ENCODE peak calls at places on chromosomes 6 and 20, in five cellular contexts. One of them, this sample, is unnamed. For H3K27me3, the result is how much of the 10 kb centered on the place peaks cover.

GRCh38 chr20:50649587-50649986 is 41.8 kb downstream of the RIPOR3 start:
- DNase-seq in fibroblast of lung: no peak
- DNase-seq in neuronal stem cell: no peak
- DNase-seq in tibial artery: no peak
- DNase-seq in right lobe of liver: no peak
- DNase-seq in this sample: no peak

GRCh38 chr20:48156951-48157700 is 371.8 kb upstream of the SULF2 start:
- DNase-seq in right lobe of liver: no peak
- DNase-seq in neuronal stem cell: no peak
- DNase-seq in tibial artery: no peak
- DNase-seq in fibroblast of lung: no peak
- DNase-seq in this sample: no peak

GRCh38 chr6:131199568-131200272 is 64.5 kb downstream of the AKAP7 start:
- DNase-seq in fibroblast of lung: peak
- DNase-seq in right lobe of liver: no peak
- DNase-seq in neuronal stem cell: peak
- DNase-seq in tibial artery: no peak
- DNase-seq in this sample: peak

GRCh38 chr6:103983000-103983399 is 876.7 kb downstream of the HACE1 start:
- DNase-seq in neuronal stem cell: no peak
- DNase-seq in right lobe of liver: no peak
- DNase-seq in tibial artery: no peak
- DNase-seq in fibroblast of lung: no peak
- DNase-seq in this sample: no peak

GRCh38 chr20:50689864-50690263 is 1.5 kb downstream of the RIPOR3 start:
- DNase-seq in fibroblast of lung: no peak
- DNase-seq in right lobe of liver: no peak
- DNase-seq in tibial artery: no peak
- DNase-seq in neuronal stem cell: no peak
- DNase-seq in this sample: no peak

GRCh38 chr6:168302534-168302933 is 17.0 kb downstream of the DACT2 start:
- DNase-seq in neuronal stem cell: no peak
- DNase-seq in right lobe of liver: no peak
- DNase-seq in tibial artery: peak
- DNase-seq in fibroblast of lung: no peak
- DNase-seq in this sample: no peak

GRCh38 chr6:113447088-113447831 is 409.9 kb upstream of the MARCKS start:
- DNase-seq in right lobe of liver: no peak
- DNase-seq in fibroblast of lung: peak
- DNase-seq in neuronal stem cell: no peak
- DNase-seq in tibial artery: no peak
- DNase-seq in this sample: no peak

GRCh38 chr20:47315339-47315662 is 41.2 kb downstream of the ZMYND8 start:
- DNase-seq in fibroblast of lung: no peak
- DNase-seq in right lobe of liver: no peak
- DNase-seq in tibial artery: no peak
- DNase-seq in neuronal stem cell: no peak
- DNase-seq in this sample: no peak

GRCh38 chr6:31365864-31366263 is 8.9 kb upstream of the HLA-B start:
- DNase-seq in right lobe of liver: no peak
- DNase-seq in tibial artery: no peak
- DNase-seq in fibroblast of lung: no peak
- DNase-seq in neuronal stem cell: no peak
- DNase-seq in this sample: no peak

GRCh38 chr6:111874030-111874425 is 776 bp upstream of the FYN start:
- DNase-seq in fibroblast of lung: peak
- DNase-seq in tibial artery: no peak
- DNase-seq in right lobe of liver: no peak
- DNase-seq in neuronal stem cell: no peak
- DNase-seq in this sample: peak

GRCh38 chr6:29529956-29530355 is 29.6 kb downstream of the UBD start:
- DNase-seq in neuronal stem cell: no peak
- DNase-seq in right lobe of liver: no peak
- DNase-seq in fibroblast of lung: no peak
- DNase-seq in tibial artery: no peak
- DNase-seq in this sample: no peak

GRCh38 chr20:49215232-49215631 is 4.0 kb upstream of the DDX27 start:
- DNase-seq in tibial artery: no peak
- DNase-seq in fibroblast of lung: no peak
- DNase-seq in neuronal stem cell: no peak
- DNase-seq in right lobe of liver: no peak
- DNase-seq in this sample: no peak

GRCh38 chr20:63125581-63125892 is 90.4 kb downstream of the YTHDF1 start:
- DNase-seq in tibial artery: no peak
- DNase-seq in right lobe of liver: no peak
- DNase-seq in neuronal stem cell: no peak
- DNase-seq in fibroblast of lung: no peak
- DNase-seq in this sample: no peak
- H3K27me3 ChIP-seq in tibial artery: half or more
- H3K27me3 ChIP-seq in right lobe of liver: under half
- H3K27me3 ChIP-seq in neuronal stem cell: under half
- H3K27me3 ChIP-seq in fibroblast of lung: under half
- H3K27me3 ChIP-seq in this sample: under half

GRCh38 chr20:63359164-63359934 is 1.8 kb downstream of the CHRNA4 start:
- DNase-seq in right lobe of liver: no peak
- DNase-seq in fibroblast of lung: no peak
- DNase-seq in tibial artery: no peak
- DNase-seq in neuronal stem cell: no peak
- DNase-seq in this sample: no peak
- H3K27me3 ChIP-seq in right lobe of liver: under half
- H3K27me3 ChIP-seq in fibroblast of lung: under half
- H3K27me3 ChIP-seq in tibial artery: half or more
- H3K27me3 ChIP-seq in neuronal stem cell: under half
- H3K27me3 ChIP-seq in this sample: under half

GRCh38 chr20:45097485-45098095 is 3.3 kb downstream of the KCNS1 start:
- DNase-seq in fibroblast of lung: peak
- DNase-seq in right lobe of liver: no peak
- DNase-seq in neuronal stem cell: no peak
- DNase-seq in tibial artery: no peak
- DNase-seq in this sample: peak

GRCh38 chr20:45094864-45095574 is 5.9 kb downstream of the KCNS1 start:
- DNase-seq in tibial artery: no peak
- DNase-seq in fibroblast of lung: no peak
- DNase-seq in right lobe of liver: no peak
- DNase-seq in neuronal stem cell: no peak
- DNase-seq in this sample: no peak

GRCh38 chr20:45095753-45096371 is 5.1 kb downstream of the KCNS1 start:
- DNase-seq in right lobe of liver: peak
- DNase-seq in fibroblast of lung: peak
- DNase-seq in neuronal stem cell: peak
- DNase-seq in tibial artery: no peak
- DNase-seq in this sample: peak

GRCh38 chr20:45098096-45098773 is 2.7 kb downstream of the KCNS1 start:
- DNase-seq in tibial artery: no peak
- DNase-seq in right lobe of liver: no peak
- DNase-seq in neuronal stem cell: peak
- DNase-seq in fibroblast of lung: peak
- DNase-seq in this sample: no peak

GRCh38 chr20:45096781-45097180 is 4.1 kb downstream of the KCNS1 start:
- DNase-seq in tibial artery: no peak
- DNase-seq in neuronal stem cell: no peak
- DNase-seq in right lobe of liver: no peak
- DNase-seq in fibroblast of lung: no peak
- DNase-seq in this sample: no peak
- H3K27me3 ChIP-seq in tibial artery: half or more
- H3K27me3 ChIP-seq in neuronal stem cell: under half
- H3K27me3 ChIP-seq in right lobe of liver: under half
- H3K27me3 ChIP-seq in fibroblast of lung: under half
- H3K27me3 ChIP-seq in this sample: under half

GRCh38 chr20:31560900-31561598 is 44.0 kb upstream of the ID1 start:
- DNase-seq in neuronal stem cell: no peak
- DNase-seq in fibroblast of lung: peak
- DNase-seq in right lobe of liver: no peak
- DNase-seq in tibial artery: peak
- DNase-seq in this sample: no peak
- H3K27me3 ChIP-seq in neuronal stem cell: under half
- H3K27me3 ChIP-seq in fibroblast of lung: under half
- H3K27me3 ChIP-seq in right lobe of liver: under half
- H3K27me3 ChIP-seq in tibial artery: under half
- H3K27me3 ChIP-seq in this sample: under half

GRCh38 chr20:34185766-34186620 is 55.2 kb upstream of the ASIP start:
- DNase-seq in right lobe of liver: no peak
- DNase-seq in neuronal stem cell: no peak
- DNase-seq in tibial artery: no peak
- DNase-seq in fibroblast of lung: no peak
- DNase-seq in this sample: no peak
- H3K27me3 ChIP-seq in right lobe of liver: under half
- H3K27me3 ChIP-seq in neuronal stem cell: under half
- H3K27me3 ChIP-seq in tibial artery: under half
- H3K27me3 ChIP-seq in fibroblast of lung: under half
- H3K27me3 ChIP-seq in this sample: under half

DNA sequence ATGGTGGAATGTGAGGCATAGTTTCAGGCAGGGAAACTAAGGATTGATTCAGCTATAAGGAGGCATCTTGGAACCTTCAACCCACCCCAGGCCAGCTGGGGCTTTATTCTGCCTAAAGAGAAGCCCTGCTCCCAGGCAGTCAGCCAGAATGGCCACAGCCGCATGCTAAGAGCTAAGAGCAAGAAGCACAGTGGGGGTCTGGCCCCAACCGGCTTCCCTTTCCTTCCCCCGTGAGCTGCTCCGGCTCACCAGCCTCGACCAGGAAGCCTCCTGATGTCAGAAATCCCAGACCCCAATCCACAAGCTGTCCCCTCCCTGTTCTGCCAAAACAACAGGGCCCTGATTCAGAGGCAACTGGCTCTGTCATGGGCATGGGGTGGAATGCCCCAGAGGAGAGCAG is 7.0 kb downstream of the GRM4 start:
- DNase-seq in right lobe of liver: no peak
- DNase-seq in neuronal stem cell: no peak
- DNase-seq in fibroblast of lung: no peak
- DNase-seq in tibial artery: no peak
- DNase-seq in this sample: no peak
- H3K27me3 ChIP-seq in right lobe of liver: under half
- H3K27me3 ChIP-seq in neuronal stem cell: under half
- H3K27me3 ChIP-seq in fibroblast of lung: under half
- H3K27me3 ChIP-seq in tibial artery: half or more
- H3K27me3 ChIP-seq in this sample: half or more

DNA sequence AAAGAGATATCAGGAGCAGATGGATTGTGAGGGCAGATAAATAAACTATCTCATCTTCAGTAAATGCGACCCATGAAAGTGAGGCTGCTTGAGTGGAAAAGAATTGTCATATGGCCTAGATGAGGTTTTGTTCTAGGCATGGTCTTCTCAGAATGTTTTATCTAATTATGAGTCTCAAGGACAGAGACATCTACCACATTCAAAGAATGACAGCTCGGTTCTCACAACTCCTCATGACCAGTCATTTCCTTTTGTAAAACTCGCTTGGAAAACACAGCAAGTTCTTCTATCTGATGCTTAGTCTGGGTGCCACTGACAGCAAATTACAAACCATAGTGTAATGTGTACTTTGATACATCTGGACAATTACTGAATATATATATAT is 140.5 kb downstream of the CCDC170 start:
- DNase-seq in fibroblast of lung: no peak
- DNase-seq in tibial artery: no peak
- DNase-seq in right lobe of liver: no peak
- DNase-seq in neuronal stem cell: no peak
- DNase-seq in this sample: no peak
- H3K27me3 ChIP-seq in fibroblast of lung: under half
- H3K27me3 ChIP-seq in tibial artery: under half
- H3K27me3 ChIP-seq in right lobe of liver: under half
- H3K27me3 ChIP-seq in neuronal stem cell: under half
- H3K27me3 ChIP-seq in this sample: under half

DNA sequence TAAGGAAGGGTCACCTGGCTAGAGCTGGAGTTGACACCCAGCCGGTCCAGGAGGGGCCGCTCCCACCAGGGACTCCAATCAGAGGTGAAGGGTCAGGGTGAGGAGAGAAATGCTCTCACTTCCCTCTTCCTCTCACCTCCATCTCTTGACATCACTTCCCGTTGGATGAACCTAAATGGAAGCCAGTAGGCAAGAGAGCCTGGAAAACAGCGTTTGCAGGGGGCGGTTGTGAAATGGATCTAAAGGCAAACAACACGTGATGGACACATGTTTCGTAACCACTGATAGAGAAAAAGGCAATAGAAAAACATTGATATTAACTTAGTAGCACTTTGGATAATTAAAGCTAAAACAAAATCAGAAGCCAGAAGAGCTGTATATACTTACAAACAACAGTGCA is 105.6 kb upstream of the FOXA2 start:
- DNase-seq in right lobe of liver: peak
- DNase-seq in neuronal stem cell: no peak
- DNase-seq in tibial artery: no peak
- DNase-seq in fibroblast of lung: no peak
- DNase-seq in this sample: no peak
- H3K27me3 ChIP-seq in right lobe of liver: under half
- H3K27me3 ChIP-seq in neuronal stem cell: under half
- H3K27me3 ChIP-seq in tibial artery: under half
- H3K27me3 ChIP-seq in fibroblast of lung: under half
- H3K27me3 ChIP-seq in this sample: under half